ENCODE peak calls at places on chromosomes 7 and 10, in eight cellular contexts. E is K562, B is GM12878, C is neural progenitor cell, A is mammary epithelial cell, U is GM23248, Z is fibroblast of lung, K is DND-41. Y is an unnamed sample.

GRCh38 chr7:28418311-28418710 is 6.0 kb downstream of the CREB5 start:
- DNase-seq in Z (peak; percentile 31), C (no peak), B (no peak), U (peak; percentile 36), A (no peak), E (no peak), K (no peak), Y (no peak)

GRCh38 chr10:8302565-8302964 is 248.1 kb downstream of the GATA3 start:
- DNase-seq in U (no peak), B (no peak), E (no peak), K (no peak), Z (no peak), C (no peak), A (no peak), Y (no peak)

GRCh38 chr7:37342665-37343471 is 105.8 kb downstream of the ELMO1 start:
- DNase-seq in A (peak; percentile 12), C (no peak), Z (no peak), E (peak; percentile 38), U (no peak), K (peak; percentile 80), B (peak; percentile 69), Y (no peak)

GRCh38 chr10:69960606-69961167 is 92.0 kb upstream of the MACROH2A2 start:
- DNase-seq in A (no peak), E (no peak), C (no peak), U (no peak), B (no peak), Z (no peak), K (no peak), Y (no peak)

GRCh38 chr10:77673086-77673485 is 35.5 kb upstream of the KCNMA1 start:
- DNase-seq in K (no peak), U (peak; percentile 24), Z (no peak), E (peak; percentile 28), B (no peak), A (peak; percentile 29), C (no peak), Y (no peak)

GRCh38 chr7:48126037-48126436 is 37.0 kb downstream of the UPP1 start:
- DNase-seq in E (no peak), U (no peak), K (no peak), A (no peak), Z (no peak), C (no peak), B (no peak), Y (no peak)

GRCh38 chr7:54629771-54630170 is 87.6 kb downstream of the VSTM2A start:
- DNase-seq in B (no peak), K (no peak), Z (no peak), E (no peak), U (no peak), A (no peak), C (no peak), Y (no peak)

GRCh38 chr10:12019343-12019971 is 23.2 kb downstream of the UPF2 start:
- DNase-seq in C (no peak), B (no peak), Z (peak; percentile 53), A (no peak), U (peak; percentile 10), E (no peak), K (no peak), Y (no peak)

GRCh38 chr7:18895456-18895855 is 222.0 kb downstream of the TWIST1 start:
- DNase-seq in U (peak; percentile 79), E (no peak), K (no peak), A (peak; percentile 76), C (no peak), B (no peak), Z (peak; percentile 66), Y (no peak)

GRCh38 chr10:70461397-70462348 is 16.9 kb upstream of the PALD1 start:
- DNase-seq in E (peak; percentile 81), A (peak; percentile 48), U (peak; percentile 74), K (peak; percentile 57), Z (peak; percentile 61), C (peak; percentile 77), B (no peak), Y (no peak)

GRCh38 chr7:5689118-5689517 is 92.3 kb downstream of the RNF216 start:
- DNase-seq in C (no peak), E (no peak), U (peak; percentile 74), K (no peak), B (no peak), A (no peak), Z (peak; percentile 82), Y (no peak)

GRCh38 chr7:77903597-77903996 is 105.0 kb downstream of the PHTF2 start:
- DNase-seq in Z (no peak), C (no peak), B (no peak), E (peak; percentile 73), K (no peak), A (no peak), U (peak; percentile 24), Y (no peak)

GRCh38 chr7:95340491-95340890 is 16.2 kb upstream of the PON1 start:
- DNase-seq in U (no peak), K (no peak), E (no peak), B (no peak), C (no peak), A (no peak), Z (no peak), Y (no peak)

GRCh38 chr10:14750900-14751575 is 23.7 kb downstream of the FAM107B start:
- DNase-seq in B (no peak), E (no peak), Z (peak; percentile 13), A (no peak), K (no peak), U (no peak), C (no peak), Y (no peak)

GRCh38 chr10:73898730-73899400 is 12.1 kb upstream of the PLAU start:
- DNase-seq in C (no peak), A (no peak), E (no peak), B (no peak), K (no peak), Z (peak; percentile 45), U (peak; percentile 32), Y (no peak)

GRCh38 chr7:66167773-66168367 is 37.3 kb upstream of the TPST1 start:
- DNase-seq in Z (peak; percentile 95), C (no peak), E (no peak), K (no peak), B (no peak), A (peak; percentile 56), U (peak; percentile 82), Y (no peak)

GRCh38 chr7:98808751-98809460 is 60.9 kb downstream of the TMEM130 start:
- DNase-seq in A (no peak), E (no peak), K (no peak), C (no peak), B (no peak), U (no peak), Z (no peak), Y (no peak)

DNA sequence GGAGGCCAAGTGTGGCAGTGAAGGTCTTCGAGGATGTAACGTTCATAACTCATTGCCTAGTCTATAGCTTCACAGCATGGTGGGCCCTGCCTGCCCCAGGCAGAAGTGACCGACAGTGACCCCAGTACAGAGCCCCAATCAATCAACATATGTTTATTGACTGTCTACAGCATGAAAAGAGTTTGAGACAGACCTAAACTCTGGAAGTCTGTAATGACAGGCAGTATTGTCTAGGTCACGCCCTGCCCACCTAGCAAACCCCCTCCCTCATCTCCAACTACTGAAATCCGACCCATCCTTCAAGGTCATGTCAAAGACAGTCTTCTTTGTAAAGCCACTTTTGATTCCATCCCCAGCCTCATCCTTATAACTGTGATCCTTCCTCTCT is 43.9 kb downstream of the LYZL1 start:
- DNase-seq in E (no peak), K (no peak), U (no peak), B (no peak), Z (no peak), A (no peak), C (no peak), Y (no peak)
- H3K4me3 ChIP-seq in E (no peak overlapping the region), K (no peak overlapping the region), U (no peak overlapping the region), B (no peak overlapping the region), Z (no peak overlapping the region), A (no peak overlapping the region), C (no peak overlapping the region), Y (no peak overlapping the region)

GRCh38 chr7:137513091-137513490 is 169.6 kb upstream of the PTN start:
- DNase-seq in A (no peak), C (no peak), K (no peak), U (no peak), B (no peak), E (no peak), Z (no peak), Y (no peak)
- H3K9ac ChIP-seq in A (no peak overlapping the region), C (no peak overlapping the region), K (no peak overlapping the region), U (no peak overlapping the region), B (no peak overlapping the region), E (no peak overlapping the region), Z (no peak overlapping the region), Y (no peak overlapping the region)

GRCh38 chr10:121644501-121644900 is 46.3 kb upstream of the FGFR2 start:
- DNase-seq in K (no peak), A (no peak), C (peak; percentile 18), B (no peak), U (no peak), E (no peak), Z (no peak), Y (no peak)

GRCh38 chr10:121647401-121647800 is 49.2 kb upstream of the FGFR2 start:
- DNase-seq in E (no peak), B (no peak), A (no peak), Z (no peak), U (no peak), K (no peak), C (no peak), Y (no peak)

GRCh38 chr10:121648078-121648477 is 49.8 kb upstream of the FGFR2 start:
- DNase-seq in A (no peak), B (no peak), Z (no peak), E (no peak), K (no peak), C (peak; percentile 52), U (no peak), Y (no peak)

GRCh38 chr10:121645696-121646095 is 47.5 kb upstream of the FGFR2 start:
- DNase-seq in U (no peak), E (no peak), A (no peak), K (no peak), Z (no peak), B (no peak), C (no peak), Y (no peak)

GRCh38 chr10:121648493-121648892 is 50.2 kb upstream of the FGFR2 start:
- DNase-seq in C (no peak), A (no peak), Z (no peak), K (no peak), E (no peak), B (no peak), U (no peak), Y (no peak)
- TF ChIP-seq EZH2 in C (no peak), A (no peak), Z (no peak), K (no peak), E (no peak), B (no peak), U (no peak), Y (no peak)

DNA sequence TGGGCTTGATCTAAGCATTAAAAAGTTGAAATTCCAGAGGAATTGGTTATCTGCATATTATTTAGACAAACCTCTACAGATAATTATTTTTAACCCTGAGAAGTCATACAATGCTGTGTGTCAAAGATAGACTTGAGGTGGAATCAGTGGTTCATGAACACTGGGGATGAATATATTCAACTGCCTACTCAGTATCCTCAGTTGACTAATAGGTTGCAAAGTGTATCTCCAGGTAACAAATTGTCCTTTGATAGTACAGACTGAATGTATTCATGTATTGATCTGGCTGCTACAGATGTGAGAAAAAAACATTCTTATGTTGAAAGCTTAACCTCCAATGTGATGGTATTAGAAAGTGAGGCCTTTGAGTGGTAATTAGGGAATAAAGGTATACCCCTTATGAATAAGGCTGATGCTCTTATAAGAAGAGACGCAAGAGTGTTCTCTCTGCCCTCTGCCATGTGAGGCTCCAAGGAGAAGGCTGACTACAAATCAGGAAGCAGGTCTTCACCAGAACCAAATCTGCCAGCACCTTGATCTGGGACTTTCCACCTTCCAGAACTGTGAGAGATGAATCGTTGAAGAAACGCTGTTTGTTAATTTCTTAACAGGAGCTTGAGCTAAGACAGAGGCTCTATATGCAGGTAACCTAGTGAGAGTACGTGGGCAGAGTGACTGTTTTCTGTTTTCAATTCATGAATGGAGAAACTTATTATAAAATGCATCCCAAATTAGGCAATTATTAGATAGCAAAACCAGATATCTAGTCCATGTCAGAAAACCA is 7.5 kb downstream of the MRPL32 start:
- DNase-seq in E (no peak), C (no peak), K (no peak), B (no peak), Z (no peak), A (no peak), U (no peak), Y (no peak)
- H3K4me3 ChIP-seq in E (no peak overlapping the region), C (no peak overlapping the region), K (no peak overlapping the region), B (no peak overlapping the region), Z (no peak overlapping the region), A (no peak overlapping the region), U (no peak overlapping the region), Y (no peak overlapping the region)

Y was measured in SK-N-MC.